ENCODE peak calls at places on chromosomes 5 and 9, in ten cellular contexts. One of them, this sample, is unnamed.

GRCh38 chr9:128733256-128733655 is 9.3 kb upstream of the ZDHHC12 start:
- DNase-seq in tibial artery: no peak
- DNase-seq in astrocyte: peak; percentile 71
- DNase-seq in left ventricle myocardium inferior: peak; percentile 60
- DNase-seq in IMR-90: peak; percentile 81
- DNase-seq in HCT116: peak; percentile 93
- DNase-seq in AG04450: peak; percentile 53
- DNase-seq in WTC11: peak; percentile 95
- DNase-seq in glutamatergic neuron: peak; percentile 88
- DNase-seq in cardiac fibroblast: peak; percentile 88
- DNase-seq in this sample: peak; percentile 85

GRCh38 chr9:34459356-34459755 is 751 bp downstream of the DNAI1 start:
- DNase-seq in glutamatergic neuron: no peak
- DNase-seq in HCT116: no peak
- DNase-seq in cardiac fibroblast: no peak
- DNase-seq in astrocyte: no peak
- DNase-seq in left ventricle myocardium inferior: no peak
- DNase-seq in AG04450: no peak
- DNase-seq in WTC11: no peak
- DNase-seq in tibial artery: no peak
- DNase-seq in IMR-90: no peak
- DNase-seq in this sample: no peak

GRCh38 chr5:4758550-4758949 is 381.6 kb upstream of the ADAMTS16 start:
- DNase-seq in tibial artery: no peak
- DNase-seq in cardiac fibroblast: no peak
- DNase-seq in IMR-90: no peak
- DNase-seq in AG04450: no peak
- DNase-seq in glutamatergic neuron: no peak
- DNase-seq in left ventricle myocardium inferior: no peak
- DNase-seq in WTC11: no peak
- DNase-seq in HCT116: no peak
- DNase-seq in astrocyte: no peak
- DNase-seq in this sample: no peak

GRCh38 chr5:157778121-157778805 is 34.8 kb downstream of the LSM11 start:
- DNase-seq in HCT116: peak; percentile 87
- DNase-seq in left ventricle myocardium inferior: no peak
- DNase-seq in glutamatergic neuron: no peak
- DNase-seq in WTC11: no peak
- DNase-seq in AG04450: no peak
- DNase-seq in IMR-90: peak; percentile 6
- DNase-seq in tibial artery: no peak
- DNase-seq in cardiac fibroblast: peak; percentile 33
- DNase-seq in astrocyte: peak; percentile 57
- DNase-seq in this sample: no peak

GRCh38 chr9:93304574-93305496 is 120.9 kb downstream of the WNK2 start:
- DNase-seq in IMR-90: peak; percentile 41
- DNase-seq in astrocyte: peak; percentile 13
- DNase-seq in tibial artery: peak; percentile 69
- DNase-seq in glutamatergic neuron: peak; percentile 85
- DNase-seq in HCT116: no peak
- DNase-seq in AG04450: no peak
- DNase-seq in cardiac fibroblast: peak; percentile 68
- DNase-seq in WTC11: peak; percentile 78
- DNase-seq in left ventricle myocardium inferior: peak; percentile 50
- DNase-seq in this sample: peak; percentile 77

GRCh38 chr5:9644630-9645029 is 14.5 kb upstream of the TAS2R1 start:
- DNase-seq in glutamatergic neuron: no peak
- DNase-seq in tibial artery: no peak
- DNase-seq in astrocyte: no peak
- DNase-seq in WTC11: no peak
- DNase-seq in cardiac fibroblast: no peak
- DNase-seq in AG04450: no peak
- DNase-seq in left ventricle myocardium inferior: no peak
- DNase-seq in HCT116: no peak
- DNase-seq in IMR-90: peak; percentile 59
- DNase-seq in this sample: no peak

GRCh38 chr9:1046639-1047604 is 3.2 kb upstream of the DMRT2 start:
- DNase-seq in IMR-90: no peak
- DNase-seq in cardiac fibroblast: no peak
- DNase-seq in AG04450: no peak
- DNase-seq in HCT116: no peak
- DNase-seq in astrocyte: no peak
- DNase-seq in glutamatergic neuron: no peak
- DNase-seq in WTC11: peak; percentile 64
- DNase-seq in left ventricle myocardium inferior: no peak
- DNase-seq in tibial artery: no peak
- DNase-seq in this sample: no peak

GRCh38 chr5:27516437-27516836 is 478.1 kb upstream of the CDH9 start:
- DNase-seq in cardiac fibroblast: no peak
- DNase-seq in AG04450: no peak
- DNase-seq in left ventricle myocardium inferior: no peak
- DNase-seq in WTC11: no peak
- DNase-seq in astrocyte: no peak
- DNase-seq in tibial artery: no peak
- DNase-seq in glutamatergic neuron: no peak
- DNase-seq in IMR-90: no peak
- DNase-seq in HCT116: no peak
- DNase-seq in this sample: no peak

GRCh38 chr9:81150016-81150625 is 539.2 kb downstream of the TLE1 start:
- DNase-seq in left ventricle myocardium inferior: no peak
- DNase-seq in glutamatergic neuron: no peak
- DNase-seq in WTC11: no peak
- DNase-seq in tibial artery: no peak
- DNase-seq in AG04450: no peak
- DNase-seq in HCT116: no peak
- DNase-seq in IMR-90: peak; percentile 7
- DNase-seq in astrocyte: peak; percentile 72
- DNase-seq in cardiac fibroblast: no peak
- DNase-seq in this sample: no peak

GRCh38 chr5:170338933-170339779 is 41.6 kb upstream of the LCP2 start:
- DNase-seq in cardiac fibroblast: no peak
- DNase-seq in left ventricle myocardium inferior: no peak
- DNase-seq in AG04450: no peak
- DNase-seq in glutamatergic neuron: no peak
- DNase-seq in HCT116: peak; percentile 13
- DNase-seq in IMR-90: no peak
- DNase-seq in tibial artery: no peak
- DNase-seq in astrocyte: no peak
- DNase-seq in WTC11: peak; percentile 64
- DNase-seq in this sample: no peak

GRCh38 chr9:100472725-100473261 is at the start of gene TMEFF1:
- DNase-seq in left ventricle myocardium inferior: peak; percentile 23
- DNase-seq in HCT116: no peak
- DNase-seq in glutamatergic neuron: peak; percentile 92
- DNase-seq in tibial artery: no peak
- DNase-seq in cardiac fibroblast: peak; percentile 26
- DNase-seq in astrocyte: peak; percentile 9
- DNase-seq in WTC11: peak; percentile 87
- DNase-seq in AG04450: no peak
- DNase-seq in IMR-90: peak; percentile 26
- DNase-seq in this sample: peak; percentile 87
- TF ChIP-seq CTCF in left ventricle myocardium inferior: peak; percentile 44
- TF ChIP-seq CTCF in HCT116: no peak
- TF ChIP-seq CTCF in glutamatergic neuron: peak; percentile 25
- TF ChIP-seq CTCF in tibial artery: no peak
- TF ChIP-seq CTCF in cardiac fibroblast: no peak
- TF ChIP-seq CTCF in astrocyte: no peak
- TF ChIP-seq CTCF in WTC11: no peak
- TF ChIP-seq CTCF in AG04450: no peak
- TF ChIP-seq CTCF in IMR-90: peak; percentile 29
- TF ChIP-seq CTCF in this sample: no peak

DNA sequence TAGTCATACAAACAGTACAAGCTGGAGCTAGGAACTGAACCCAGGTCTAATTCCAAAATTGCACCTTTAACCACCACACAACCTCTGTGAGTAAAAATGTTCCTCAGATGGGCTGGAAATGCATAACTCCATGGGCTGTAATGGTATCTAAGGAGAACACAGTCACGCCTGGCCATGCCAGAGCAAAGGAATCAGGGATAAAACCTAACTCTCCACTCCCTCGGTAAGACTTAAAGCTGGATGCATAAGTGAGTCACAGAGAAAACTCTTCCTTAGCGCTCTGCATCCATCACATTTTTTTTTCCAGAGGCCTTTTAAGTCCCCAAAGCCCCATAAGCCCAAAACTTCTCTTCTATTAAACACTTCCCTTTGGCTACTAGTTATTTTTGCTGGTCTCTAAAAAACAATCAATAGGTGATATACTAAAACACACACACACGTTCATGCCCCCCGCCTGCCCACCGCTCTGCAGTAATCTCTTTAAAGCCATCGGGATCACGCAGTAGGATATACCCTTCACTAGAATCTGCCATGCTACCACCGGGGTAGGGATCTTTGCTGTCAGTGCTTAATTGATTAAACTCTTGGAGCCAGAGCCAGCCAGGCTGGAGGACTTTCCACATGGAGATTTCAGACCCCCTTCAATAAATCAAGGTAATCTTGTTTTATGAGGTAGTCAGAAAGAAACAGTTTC is 213.0 kb downstream of the MAPKAP1 start:
- DNase-seq in AG04450: no peak
- DNase-seq in WTC11: no peak
- DNase-seq in glutamatergic neuron: no peak
- DNase-seq in cardiac fibroblast: no peak
- DNase-seq in astrocyte: no peak
- DNase-seq in left ventricle myocardium inferior: no peak
- DNase-seq in IMR-90: peak; percentile 67
- DNase-seq in tibial artery: no peak
- DNase-seq in HCT116: no peak
- DNase-seq in this sample: no peak
- TF ChIP-seq CTCF in AG04450: no peak
- TF ChIP-seq CTCF in WTC11: no peak
- TF ChIP-seq CTCF in glutamatergic neuron: no peak
- TF ChIP-seq CTCF in cardiac fibroblast: no peak
- TF ChIP-seq CTCF in astrocyte: no peak
- TF ChIP-seq CTCF in left ventricle myocardium inferior: no peak
- TF ChIP-seq CTCF in IMR-90: no peak
- TF ChIP-seq CTCF in tibial artery: no peak
- TF ChIP-seq CTCF in HCT116: no peak
- TF ChIP-seq CTCF in this sample: no peak

DNA sequence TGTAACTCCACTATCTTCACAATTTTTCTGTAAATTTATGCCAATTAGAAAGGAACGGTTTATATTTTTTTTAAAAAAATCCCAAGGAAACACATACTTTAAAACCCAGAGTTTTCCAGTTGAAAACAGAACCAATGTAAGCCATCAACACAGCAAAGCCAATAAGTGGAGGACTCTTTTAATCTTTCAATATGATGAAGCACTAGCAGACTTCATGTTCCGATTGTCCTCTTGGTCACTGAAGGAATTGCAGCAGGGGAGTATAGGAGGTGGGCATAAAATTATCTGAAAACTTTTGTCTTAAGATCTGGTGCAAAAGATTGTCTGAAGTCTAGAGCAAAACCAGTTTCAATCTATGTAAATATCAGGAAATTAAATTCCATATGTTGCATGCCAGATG is 102.1 kb upstream of the PAPPA start:
- DNase-seq in glutamatergic neuron: no peak
- DNase-seq in IMR-90: no peak
- DNase-seq in AG04450: no peak
- DNase-seq in cardiac fibroblast: no peak
- DNase-seq in HCT116: no peak
- DNase-seq in tibial artery: no peak
- DNase-seq in WTC11: no peak
- DNase-seq in left ventricle myocardium inferior: no peak
- DNase-seq in astrocyte: no peak
- DNase-seq in this sample: no peak
- TF ChIP-seq CTCF in glutamatergic neuron: peak; percentile 51
- TF ChIP-seq CTCF in IMR-90: no peak
- TF ChIP-seq CTCF in AG04450: no peak
- TF ChIP-seq CTCF in cardiac fibroblast: no peak
- TF ChIP-seq CTCF in HCT116: no peak
- TF ChIP-seq CTCF in tibial artery: no peak
- TF ChIP-seq CTCF in WTC11: no peak
- TF ChIP-seq CTCF in left ventricle myocardium inferior: no peak
- TF ChIP-seq CTCF in astrocyte: no peak
- TF ChIP-seq CTCF in this sample: peak; percentile 12

GRCh38 chr5:40733439-40733838 is 22.3 kb downstream of the TTC33 start:
- DNase-seq in HCT116: no peak
- DNase-seq in glutamatergic neuron: no peak
- DNase-seq in AG04450: no peak
- DNase-seq in IMR-90: no peak
- DNase-seq in WTC11: no peak
- DNase-seq in tibial artery: no peak
- DNase-seq in left ventricle myocardium inferior: no peak
- DNase-seq in astrocyte: no peak
- DNase-seq in cardiac fibroblast: no peak
- DNase-seq in this sample: no peak

GRCh38 chr5:40735609-40736008 is 20.2 kb downstream of the TTC33 start:
- DNase-seq in tibial artery: no peak
- DNase-seq in AG04450: no peak
- DNase-seq in glutamatergic neuron: no peak
- DNase-seq in left ventricle myocardium inferior: no peak
- DNase-seq in HCT116: no peak
- DNase-seq in IMR-90: no peak
- DNase-seq in astrocyte: no peak
- DNase-seq in cardiac fibroblast: no peak
- DNase-seq in WTC11: no peak
- DNase-seq in this sample: no peak

GRCh38 chr5:40734986-40735385 is 20.8 kb downstream of the TTC33 start:
- DNase-seq in left ventricle myocardium inferior: no peak
- DNase-seq in glutamatergic neuron: no peak
- DNase-seq in tibial artery: no peak
- DNase-seq in AG04450: no peak
- DNase-seq in HCT116: no peak
- DNase-seq in cardiac fibroblast: peak; percentile 10
- DNase-seq in astrocyte: peak; percentile 75
- DNase-seq in WTC11: no peak
- DNase-seq in IMR-90: peak; percentile 74
- DNase-seq in this sample: no peak

GRCh38 chr5:40736103-40736875 is 19.5 kb downstream of the TTC33 start:
- DNase-seq in astrocyte: peak; percentile 36
- DNase-seq in AG04450: no peak
- DNase-seq in IMR-90: peak; percentile 74
- DNase-seq in tibial artery: no peak
- DNase-seq in WTC11: no peak
- DNase-seq in left ventricle myocardium inferior: no peak
- DNase-seq in glutamatergic neuron: no peak
- DNase-seq in HCT116: peak; percentile 50
- DNase-seq in cardiac fibroblast: peak; percentile 70
- DNase-seq in this sample: peak; percentile 20

GRCh38 chr5:40733842-40734563 is 21.8 kb downstream of the TTC33 start:
- DNase-seq in astrocyte: no peak
- DNase-seq in HCT116: no peak
- DNase-seq in cardiac fibroblast: peak; percentile 27
- DNase-seq in tibial artery: no peak
- DNase-seq in WTC11: no peak
- DNase-seq in AG04450: no peak
- DNase-seq in IMR-90: no peak
- DNase-seq in left ventricle myocardium inferior: no peak
- DNase-seq in glutamatergic neuron: no peak
- DNase-seq in this sample: no peak
- TF ChIP-seq CTCF in astrocyte: no peak
- TF ChIP-seq CTCF in HCT116: no peak
- TF ChIP-seq CTCF in cardiac fibroblast: no peak
- TF ChIP-seq CTCF in tibial artery: no peak
- TF ChIP-seq CTCF in WTC11: no peak
- TF ChIP-seq CTCF in AG04450: peak; percentile 9
- TF ChIP-seq CTCF in IMR-90: no peak
- TF ChIP-seq CTCF in left ventricle myocardium inferior: no peak
- TF ChIP-seq CTCF in glutamatergic neuron: no peak
- TF ChIP-seq CTCF in this sample: no peak

This sample was measured in endothelial cell.